ENCODE peak calls at places on chromosomes 6 and 20, in four cellular contexts. N is HCT116, P is K562, M is HepG2. K is an unnamed sample. For H3K4me1, the result is how much of the 10 kb centered on the place peaks cover.

GRCh38 chr20:20174089-20174835 is 121.9 kb downstream of the CFAP61 start:
- DNase-seq in N (no peak), P (no peak), M (no peak), K (no peak)

GRCh38 chr20:7855545-7855944 is 84.7 kb downstream of the HAO1 start:
- DNase-seq in N (no peak), P (no peak), M (no peak), K (no peak)

GRCh38 chr20:31569163-31570020 is 35.7 kb upstream of the ID1 start:
- DNase-seq in N (no peak), P (peak), M (peak), K (no peak)

GRCh38 chr20:49906101-49906604 is 9.2 kb downstream of the SPATA2 start:
- DNase-seq in N (no peak), P (peak), M (no peak), K (no peak)

GRCh38 chr6:92559611-92560010 is 859.7 kb downstream of the EPHA7 start:
- DNase-seq in N (no peak), P (no peak), M (no peak), K (no peak)

GRCh38 chr6:659716-660581 is 3.0 kb upstream of the HUS1B start:
- DNase-seq in N (no peak), P (peak), M (no peak), K (no peak)

GRCh38 chr6:152318278-152318677 is 318.9 kb downstream of the SYNE1 start:
- DNase-seq in N (no peak), P (no peak), M (no peak), K (no peak)

GRCh38 chr6:25166955-25167753 is 112.0 kb upstream of the CARMIL1 start:
- DNase-seq in N (no peak), P (no peak), M (no peak), K (no peak)

GRCh38 chr20:62202676-62203377 is 17.3 kb downstream of the HRH3 start:
- DNase-seq in N (no peak), P (no peak), M (no peak), K (no peak)

GRCh38 chr6:49892280-49892679 is 25.9 kb upstream of the CRISP1 start:
- DNase-seq in N (no peak), P (no peak), M (no peak), K (no peak)

GRCh38 chr6:94344866-94345265 is 925.5 kb upstream of the EPHA7 start:
- DNase-seq in N (no peak), P (no peak), M (no peak), K (no peak)

GRCh38 chr6:63724721-63725120 is 89.1 kb downstream of the PHF3 start:
- DNase-seq in N (no peak), P (no peak), M (peak), K (no peak)

GRCh38 chr6:47278545-47278944 is 31.2 kb downstream of the TNFRSF21 start:
- DNase-seq in N (no peak), P (no peak), M (peak), K (no peak)

GRCh38 chr6:90459225-90459758 is 127.6 kb downstream of the MAP3K7 start:
- DNase-seq in N (no peak), P (no peak), M (no peak), K (no peak)

GRCh38 chr6:158043586-158044524 is 62.2 kb downstream of the SYNJ2 start:
- DNase-seq in N (no peak), P (no peak), M (peak), K (no peak)

GRCh38 chr6:164106345-164106769 is 691.8 kb downstream of the QKI start:
- DNase-seq in N (no peak), P (peak), M (peak), K (no peak)

GRCh38 chr20:32592022-32592421 is 6.9 kb upstream of the NOL4L start:
- DNase-seq in N (no peak), P (no peak), M (no peak), K (no peak)

GRCh38 chr20:4167261-4168004 is 152.1 kb upstream of the RNF24 start:
- DNase-seq in N (no peak), P (no peak), M (peak), K (no peak)

GRCh38 chr20:787827-788226 is 19.5 kb upstream of the SLC52A3 start:
- DNase-seq in N (no peak), P (no peak), M (no peak), K (no peak)

GRCh38 chr20:61842011-61842410 is 223.7 kb downstream of the TAF4 start:
- DNase-seq in N (no peak), P (no peak), M (no peak), K (no peak)

GRCh38 chr6:5219292-5219691 is 41.5 kb downstream of the LYRM4 start:
- DNase-seq in N (no peak), P (no peak), M (no peak), K (no peak)

GRCh38 chr20:48530957-48531356 is 296.8 kb downstream of the PREX1 start:
- DNase-seq in N (no peak), P (no peak), M (no peak), K (no peak)

GRCh38 chr20:53149184-53149651 is 177.1 kb downstream of the TSHZ2 start:
- DNase-seq in N (no peak), P (no peak), M (no peak), K (no peak)

GRCh38 chr20:11807070-11807741 is 110.5 kb upstream of the BTBD3 start:
- DNase-seq in N (no peak), P (no peak), M (no peak), K (no peak)

GRCh38 chr20:23562721-23563342 is 5.5 kb downstream of the CST9L start:
- DNase-seq in N (no peak), P (no peak), M (no peak), K (no peak)

GRCh38 chr20:51446656-51447055 is 95.9 kb downstream of the NFATC2 start:
- DNase-seq in N (peak), P (peak), M (peak), K (peak)

GRCh38 chr6:48986803-48987202 is 476.2 kb downstream of the MMUT start:
- DNase-seq in N (no peak), P (no peak), M (no peak), K (no peak)

GRCh38 chr6:155595264-155595663 is 139.6 kb upstream of the NOX3 start:
- DNase-seq in N (no peak), P (no peak), M (no peak), K (no peak)

GRCh38 chr20:9440891-9441290 is 73.5 kb upstream of the LAMP5 start:
- DNase-seq in N (no peak), P (no peak), M (no peak), K (no peak)

GRCh38 chr6:119620846-119621570 is 271.4 kb upstream of the MAN1A1 start:
- DNase-seq in N (peak), P (no peak), M (no peak), K (no peak)

GRCh38 chr6:169618526-169619490 is 83.0 kb downstream of the WDR27 start:
- DNase-seq in N (no peak), P (no peak), M (no peak), K (no peak)

GRCh38 chr6:155974359-155974758 is 518.7 kb upstream of the NOX3 start:
- DNase-seq in N (no peak), P (no peak), M (no peak), K (no peak)

GRCh38 chr20:57428611-57429496 is 37.7 kb downstream of the RBM38 start:
- DNase-seq in N (no peak), P (no peak), M (peak), K (no peak)
- H3K4me1 ChIP-seq in N (under half), P (under half), M (half or more), K (under half)

GRCh38 chr6:12078014-12078413 is 65.9 kb downstream of the HIVEP1 start:
- DNase-seq in N (no peak), P (no peak), M (no peak), K (no peak)

GRCh38 chr6:12071064-12071615 is 59.0 kb downstream of the HIVEP1 start:
- DNase-seq in N (no peak), P (no peak), M (no peak), K (no peak)

GRCh38 chr6:12069891-12070529 is 57.9 kb downstream of the HIVEP1 start:
- DNase-seq in N (no peak), P (no peak), M (no peak), K (no peak)

GRCh38 chr6:12077021-12077420 is 64.9 kb downstream of the HIVEP1 start:
- DNase-seq in N (no peak), P (no peak), M (no peak), K (no peak)

GRCh38 chr6:12075067-12075563 is 63.0 kb downstream of the HIVEP1 start:
- DNase-seq in N (no peak), P (no peak), M (peak), K (no peak)
- TF ChIP-seq TCF7L2 in N (no peak), P (no peak), M (no peak), K (no peak)

GRCh38 chr20:42700423-42700822 is 489.3 kb downstream of the PTPRT start:
- DNase-seq in N (no peak), P (no peak), M (no peak), K (no peak)
- TF ChIP-seq POLR2AphosphoS5 in N (no peak), P (no peak), M (no peak), K (no peak)

GRCh38 chr6:167137881-167138280 is 15.0 kb downstream of the CCR6 start:
- DNase-seq in N (no peak), P (no peak), M (no peak), K (no peak)
- H3K4me1 ChIP-seq in N (under half), P (under half), M (under half), K (under half)